ENCODE peak calls at places on chromosomes 7 and 10, in seven cellular contexts. N, G, B, I, W, C and M are unnamed samples.

GRCh38 chr10:58806970-58807630 is 294.4 kb downstream of the BICC1 start:
- DNase-seq in G (no peak), I (no peak), B (no peak), N (no peak), C (no peak), W (no peak), M (no peak)

GRCh38 chr7:109552017-109552416 is 982.3 kb downstream of the DNAJB9 start:
- DNase-seq in B (no peak), W (no peak), G (no peak), C (no peak), I (no peak), N (no peak), M (no peak)

GRCh38 chr7:80637911-80638765 is at the start of gene CD36:
- DNase-seq in I (no peak), W (no peak), N (peak; percentile 70), B (no peak), G (no peak), C (no peak), M (no peak)

GRCh38 chr10:132710036-132710686 is 75.8 kb downstream of the NKX6-2 start:
- DNase-seq in C (no peak), N (no peak), I (no peak), W (no peak), B (no peak), G (no peak), M (no peak)

GRCh38 chr10:59222788-59223187 is 46.3 kb downstream of the PHYHIPL start:
- DNase-seq in I (no peak), W (no peak), N (no peak), G (no peak), C (peak; percentile 7), B (no peak), M (no peak)

GRCh38 chr10:62433181-62433692 is 59.1 kb downstream of the ZNF365 start:
- DNase-seq in N (peak; percentile 45), I (no peak), G (no peak), C (peak; percentile 33), W (peak; percentile 78), B (no peak), M (no peak)

GRCh38 chr10:28719789-28720436 is 42.6 kb downstream of the BAMBI start:
- DNase-seq in W (no peak), C (no peak), G (no peak), I (no peak), B (no peak), N (no peak), M (no peak)

GRCh38 chr10:63573068-63573697 is 52.0 kb downstream of the REEP3 start:
- DNase-seq in I (peak; percentile 70), B (no peak), C (peak; percentile 19), G (peak; percentile 33), W (no peak), N (no peak), M (no peak)

GRCh38 chr10:30037620-30038336 is 21.6 kb downstream of the JCAD start:
- DNase-seq in B (no peak), G (no peak), N (no peak), W (no peak), C (no peak), I (no peak), M (no peak)

GRCh38 chr7:125847706-125848105 is 918.1 kb upstream of the POT1 start:
- DNase-seq in W (no peak), B (peak; percentile 45), N (no peak), C (no peak), I (no peak), G (no peak), M (no peak)

GRCh38 chr10:50561816-50562215 is 61.9 kb downstream of the SGMS1 start:
- DNase-seq in C (peak; percentile 33), B (no peak), G (peak; percentile 33), N (no peak), I (peak; percentile 54), W (no peak), M (no peak)

GRCh38 chr7:64869121-64869725 is 33.9 kb upstream of the ZNF273 start:
- DNase-seq in N (no peak), G (peak; percentile 28), C (peak; percentile 1), W (no peak), I (no peak), B (peak; percentile 5), M (peak; percentile 2)

GRCh38 chr7:92904292-92905131 is 68.1 kb upstream of the CDK6 start:
- DNase-seq in B (no peak), N (no peak), C (peak; percentile 29), I (no peak), W (no peak), G (peak; percentile 27), M (no peak)

GRCh38 chr10:72316748-72317435 is 37.8 kb downstream of the DNAJB12 start:
- DNase-seq in N (peak; percentile 77), W (peak; percentile 95), B (no peak), C (peak; percentile 44), I (no peak), G (peak; percentile 79), M (peak; percentile 92)

GRCh38 chr10:107971411-107971810 is 806.9 kb upstream of the SORCS1 start:
- DNase-seq in B (no peak), W (no peak), G (no peak), I (no peak), C (no peak), N (no peak), M (no peak)

GRCh38 chr10:80493482-80494021 is 39.4 kb downstream of the TSPAN14 start:
- DNase-seq in G (no peak), B (no peak), N (no peak), W (no peak), I (no peak), C (no peak), M (no peak)

GRCh38 chr7:76318488-76319353 is 16.2 kb downstream of the HSPB1 start:
- DNase-seq in G (peak; percentile 79), W (peak; percentile 95), B (peak; percentile 64), I (peak; percentile 91), C (peak; percentile 85), N (peak; percentile 72), M (peak; percentile 75)

GRCh38 chr7:55517936-55518689 is 54.2 kb downstream of the VOPP1 start:
- DNase-seq in N (no peak), I (no peak), C (no peak), W (no peak), G (no peak), B (no peak), M (no peak)

GRCh38 chr7:1290262-1291039 is 57.8 kb downstream of the UNCX start:
- DNase-seq in W (peak; percentile 22), I (no peak), G (no peak), N (no peak), C (peak; percentile 63), B (peak; percentile 54), M (no peak)

GRCh38 chr10:3293536-3294431 is 121.2 kb upstream of the PITRM1 start:
- DNase-seq in B (no peak), G (no peak), C (no peak), N (no peak), W (no peak), I (no peak), M (no peak)

GRCh38 chr7:99737726-99738125 is 2.7 kb upstream of the CYP3A7 start:
- DNase-seq in B (no peak), N (no peak), I (no peak), W (no peak), G (no peak), C (no peak), M (no peak)

GRCh38 chr10:6586501-6586900 is 6.4 kb upstream of the PRKCQ start:
- DNase-seq in N (no peak), I (no peak), G (no peak), B (no peak), C (no peak), W (no peak), M (no peak)

GRCh38 chr7:146864644-146865043 is 748.0 kb downstream of the CNTNAP2 start:
- DNase-seq in G (no peak), C (no peak), N (no peak), B (peak; percentile 67), I (no peak), W (no peak), M (no peak)

GRCh38 chr7:16780586-16780985 is 24.2 kb downstream of the AGR2 start:
- DNase-seq in G (no peak), N (no peak), I (no peak), C (no peak), B (no peak), W (no peak), M (no peak)

GRCh38 chr10:116891208-116891607 is 41.9 kb downstream of the ENO4 start:
- DNase-seq in B (no peak), W (peak; percentile 48), C (peak; percentile 38), N (peak; percentile 54), G (peak; percentile 74), I (no peak), M (no peak)

GRCh38 chr7:150945171-150945852 is 32.8 kb downstream of the KCNH2 start:
- DNase-seq in I (no peak), B (peak; percentile 27), G (peak; percentile 46), C (peak; percentile 23), W (peak; percentile 4), N (peak; percentile 3), M (peak; percentile 42)

GRCh38 chr7:148863324-148863723 is 20.8 kb downstream of the EZH2 start:
- DNase-seq in G (no peak), I (no peak), N (no peak), B (no peak), W (no peak), C (no peak), M (no peak)

GRCh38 chr10:90007226-90007625 is 305.8 kb downstream of the KIF20B start:
- DNase-seq in C (no peak), N (no peak), B (no peak), G (no peak), I (no peak), W (no peak), M (no peak)
- H3K27ac ChIP-seq in C (no peak overlapping the region), N (no peak overlapping the region), B (no peak overlapping the region), G (no peak overlapping the region), I (no peak overlapping the region), W (no peak overlapping the region), M (no peak overlapping the region)

GRCh38 chr7:47502240-47502877 is 79.6 kb downstream of the TNS3 start:
- DNase-seq in G (no peak), B (no peak), N (no peak), C (no peak), W (no peak), I (no peak), M (peak; percentile 82)
- TF ChIP-seq CTCF in G (no peak), B (no peak), N (no peak), C (no peak), W (no peak), I (no peak), M (no peak)

DNA sequence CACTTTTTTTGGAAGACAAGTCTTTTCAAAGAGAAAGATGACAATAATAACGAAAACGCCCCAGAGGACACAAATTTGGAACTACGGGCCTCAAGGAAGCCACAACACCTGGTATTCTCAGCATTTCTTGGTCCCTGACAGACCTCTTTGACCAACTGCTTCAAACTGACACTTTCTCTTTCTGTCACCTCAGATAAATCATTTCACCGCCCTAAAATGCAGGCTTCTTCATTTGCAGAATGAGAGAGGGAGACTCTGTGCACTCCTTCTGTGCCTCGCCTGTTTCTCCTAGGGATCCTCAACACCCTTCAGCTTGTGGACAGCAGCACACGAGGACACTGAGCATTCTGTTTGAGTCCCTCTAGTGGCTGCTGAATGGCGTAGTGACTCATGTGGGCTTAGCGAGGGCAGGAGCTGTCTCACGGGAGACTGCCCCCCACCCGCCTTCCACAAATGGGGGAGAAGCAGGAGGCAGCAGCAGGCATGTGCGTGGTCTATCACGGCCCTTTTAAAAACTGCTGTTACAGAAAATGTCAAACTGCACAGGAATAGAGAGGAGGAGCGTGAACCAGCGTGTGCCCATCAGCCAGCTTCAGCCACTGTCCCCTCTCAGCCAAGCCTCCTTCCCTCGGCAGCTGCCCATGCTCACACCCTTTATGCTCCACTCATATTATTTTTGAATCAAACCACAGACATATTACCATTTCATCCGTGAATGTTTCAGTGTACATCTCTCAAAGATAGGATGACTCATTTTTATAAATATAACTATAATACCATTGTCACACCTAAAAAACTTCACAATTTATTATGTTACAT is 41.4 kb downstream of the GSDME start:
- DNase-seq in W (no peak), I (peak; percentile 85), N (no peak), B (peak; percentile 71), G (peak; percentile 58), C (peak; percentile 59), M (no peak)
- H3K4me1 ChIP-seq in W (no peaks in the 10 kb centered on the region), I (peaks cover 58% of the 10 kb centered on the region), N (no peaks in the 10 kb centered on the region), B (no peaks in the 10 kb centered on the region), G (no peaks in the 10 kb centered on the region), C (no peaks in the 10 kb centered on the region), M (no peaks in the 10 kb centered on the region)

GRCh38 chr10:102782698-102783540 is 39.2 kb downstream of the WBP1L start:
- DNase-seq in W (peak; percentile 68), C (peak; percentile 32), N (peak; percentile 72), G (no peak), B (no peak), I (no peak), M (no peak)
- H3K27ac ChIP-seq in W (peak overlapping the region; percentile 96), C (peak overlapping the region; percentile 88), N (peak overlapping the region; percentile 95), G (peak overlapping the region; percentile 19), B (no peak overlapping the region), I (peak overlapping the region; percentile 99), M (peak overlapping the region; percentile 65)